ENCODE peak calls at places on chromosomes 7 and 10, in four cellular contexts. J is H1, B is GM12891, F is HepG2. D is an unnamed sample.

GRCh38 chr10:19974138-19974537 is 157.9 kb downstream of the PLXDC2 start:
- DNase-seq in J (no peak), B (no peak), F (no peak), D (no peak)

GRCh38 chr7:32518534-32519140 is 23.3 kb downstream of the AVL9 start:
- DNase-seq in F (peak; percentile 41), J (no peak), B (no peak), D (no peak)

GRCh38 chr10:79176052-79176501 is 107.3 kb downstream of the ZMIZ1 start:
- DNase-seq in F (no peak), J (no peak), B (no peak), D (no peak)

GRCh38 chr7:44978511-44979366 is at the start of gene MYO1G:
- DNase-seq in B (no peak), F (no peak), J (peak; percentile 44), D (no peak)

GRCh38 chr7:137762334-137762733 is 84.4 kb downstream of the DGKI start:
- DNase-seq in F (no peak), J (no peak), B (no peak), D (no peak)

GRCh38 chr10:86963341-86963919 is 4.9 kb upstream of the ADIRF start:
- DNase-seq in B (no peak), F (no peak), J (peak; percentile 34), D (no peak)

GRCh38 chr7:1533569-1534329 is 3.2 kb downstream of the MAFK start:
- DNase-seq in B (peak; percentile 72), F (no peak), J (no peak), D (no peak)

GRCh38 chr7:105306160-105306784 is 82.4 kb downstream of the SRPK2 start:
- DNase-seq in B (no peak), F (no peak), J (no peak), D (no peak)

GRCh38 chr10:71525102-71525501 is 128.4 kb downstream of the CDH23 start:
- DNase-seq in J (no peak), F (no peak), B (no peak), D (no peak)

GRCh38 chr7:123961731-123962130 is 36.7 kb downstream of the SPAM1 start:
- DNase-seq in B (no peak), J (no peak), F (no peak), D (no peak)

GRCh38 chr7:66699998-66700397 is 40.5 kb upstream of the RABGEF1 start:
- DNase-seq in J (no peak), F (no peak), B (no peak), D (no peak)

GRCh38 chr7:93856319-93856718 is 34.2 kb downstream of the TFPI2 start:
- DNase-seq in J (no peak), F (no peak), B (no peak), D (no peak)

GRCh38 chr10:123429631-123430257 is 236.4 kb upstream of the GPR26 start:
- DNase-seq in F (no peak), B (no peak), J (no peak), D (no peak)

GRCh38 chr7:142749218-142749993 is at the start of gene PRSS1:
- DNase-seq in J (peak; percentile 38), B (no peak), F (no peak), D (no peak)

GRCh38 chr7:1137517-1138167 is 22.4 kb downstream of the ZFAND2A start:
- DNase-seq in J (no peak), B (no peak), F (no peak), D (no peak)

GRCh38 chr10:69475433-69475830 is 24.2 kb downstream of the TSPAN15 start:
- DNase-seq in J (no peak), F (no peak), B (no peak), D (no peak)

GRCh38 chr7:123608991-123609882 is 7.6 kb downstream of the ASB15 start:
- DNase-seq in F (no peak), J (no peak), B (no peak), D (no peak)

GRCh38 chr7:91196058-91196457 is 68.2 kb upstream of the FZD1 start:
- DNase-seq in F (no peak), B (no peak), J (no peak), D (no peak)

GRCh38 chr10:74923556-74923955 is 97.2 kb downstream of the KAT6B start:
- DNase-seq in J (no peak), B (no peak), F (no peak), D (no peak)

GRCh38 chr7:49001610-49002033 is 77.3 kb downstream of the CDC14C start:
- DNase-seq in B (no peak), F (peak; percentile 20), J (peak; percentile 82), D (peak; percentile 1)

GRCh38 chr10:126465771-126466170 is 77.5 kb upstream of the ADAM12 start:
- DNase-seq in F (no peak), B (no peak), J (no peak), D (no peak)

GRCh38 chr10:58189269-58189668 is 78.4 kb downstream of the IPMK start:
- DNase-seq in B (no peak), F (no peak), J (no peak), D (no peak)

GRCh38 chr7:29851487-29851886 is 45.2 kb downstream of the WIPF3 start:
- DNase-seq in B (no peak), J (no peak), F (no peak), D (no peak)

GRCh38 chr10:119705434-119705831 is 20.4 kb upstream of the INPP5F start:
- DNase-seq in B (no peak), J (no peak), F (no peak), D (no peak)

GRCh38 chr7:64101943-64102655 is 56.9 kb downstream of the ZNF727 start:
- DNase-seq in F (no peak), B (no peak), J (no peak), D (no peak)

GRCh38 chr10:84762754-84763394 is 434.5 kb downstream of the CCSER2 start:
- DNase-seq in F (no peak), J (no peak), B (no peak), D (no peak)

GRCh38 chr7:128829391-128830166 is 627 bp upstream of the FLNC start:
- DNase-seq in F (no peak), J (no peak), B (no peak), D (no peak)

GRCh38 chr10:3887885-3888476 is 103.0 kb upstream of the KLF6 start:
- DNase-seq in B (no peak), F (no peak), J (no peak), D (peak; percentile 20)

GRCh38 chr7:74104702-74105101 is 21.1 kb downstream of the LIMK1 start:
- DNase-seq in F (no peak), B (no peak), J (no peak), D (no peak)

GRCh38 chr7:19290066-19290465 is 144.8 kb upstream of the FERD3L start:
- DNase-seq in J (no peak), B (no peak), F (no peak), D (no peak)

GRCh38 chr7:19284136-19284535 is 138.9 kb upstream of the FERD3L start:
- DNase-seq in J (no peak), F (no peak), B (no peak), D (no peak)

GRCh38 chr7:19284596-19285300 is 139.5 kb upstream of the FERD3L start:
- DNase-seq in J (no peak), F (no peak), B (no peak), D (no peak)
- TF ChIP-seq POLR2AphosphoS5 in J (no peak), F (no peak), B (no peak), D (no peak)

DNA sequence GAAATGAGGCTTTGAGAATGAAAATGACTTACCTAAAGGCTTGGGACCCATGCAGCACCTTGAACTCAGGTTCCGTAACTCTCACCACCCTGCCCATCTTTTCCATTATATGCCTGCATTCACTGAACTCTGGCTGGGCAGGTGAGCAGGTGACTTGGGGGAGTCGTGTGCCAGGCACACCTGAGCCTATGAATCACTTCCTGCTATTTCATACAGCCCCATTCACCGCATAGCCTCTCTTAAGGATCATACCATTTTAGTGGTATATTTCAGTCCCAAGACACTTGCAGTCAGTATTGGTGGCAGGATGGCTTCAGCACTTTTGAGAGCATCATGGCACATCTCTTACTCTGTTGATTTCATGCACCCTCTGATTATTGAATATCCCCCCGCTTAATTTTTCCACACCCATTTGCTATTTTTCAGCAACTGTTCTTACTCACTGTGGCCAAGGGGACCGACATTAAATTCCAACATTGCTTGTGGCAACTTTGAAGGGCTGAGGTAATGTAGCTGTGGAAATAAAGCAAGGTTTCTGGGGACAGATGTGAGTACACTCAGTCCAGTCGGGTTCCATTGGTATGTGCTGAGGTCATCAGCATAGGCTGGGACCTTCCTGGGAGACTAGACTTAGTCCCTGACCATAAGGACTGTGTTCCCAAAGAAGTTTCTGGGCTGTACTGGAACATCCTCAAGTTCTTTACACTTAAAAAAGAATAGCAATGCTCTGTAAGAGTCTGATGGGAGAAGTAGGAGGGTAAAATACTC is 39.8 kb upstream of the ZNF438 start:
- DNase-seq in B (no peak), J (no peak), F (no peak), D (no peak)
- TF ChIP-seq TAF1 in B (no peak), J (no peak), F (no peak), D (no peak)

DNA sequence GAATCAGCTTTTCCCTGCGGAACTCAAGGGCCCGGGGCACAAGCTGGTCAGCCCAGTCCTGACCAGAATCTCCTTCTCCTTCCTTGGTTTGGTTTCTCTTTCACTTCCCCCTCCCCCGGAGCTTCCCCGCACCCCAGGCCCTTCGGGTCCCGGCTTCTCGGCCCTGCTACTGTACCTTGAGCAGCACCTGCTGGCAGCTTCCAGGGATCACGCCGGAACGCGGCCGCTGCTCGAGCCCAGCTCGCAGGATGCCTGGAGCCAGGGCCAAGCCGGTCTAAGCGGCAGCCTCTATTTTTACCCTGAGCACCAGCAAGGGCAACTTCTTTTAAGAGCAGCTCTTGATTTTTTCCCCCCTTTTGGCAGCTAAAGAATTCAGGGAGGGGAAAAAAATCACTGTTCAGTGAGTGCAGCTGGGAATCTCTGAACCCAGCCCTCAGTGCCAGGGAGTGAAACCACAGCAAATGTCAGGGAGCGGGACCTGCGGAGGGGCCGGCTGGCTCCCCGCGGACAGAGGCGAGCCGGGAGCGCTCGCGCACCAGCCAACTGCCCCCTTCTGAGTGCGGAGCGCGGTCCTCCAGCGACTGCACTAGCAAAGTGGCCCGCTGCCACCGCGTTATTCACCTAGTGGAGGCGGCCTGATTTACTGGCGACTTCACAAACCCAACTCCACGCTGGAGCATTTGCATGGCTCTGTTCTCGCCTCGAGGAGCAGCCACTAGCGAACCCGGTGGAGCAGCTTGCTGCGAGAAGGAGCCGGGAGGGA is 2.4 kb upstream of the INHBA start:
- DNase-seq in J (peak; percentile 90), F (peak; percentile 55), B (peak; percentile 80), D (peak; percentile 77)
- TF ChIP-seq POLR2A in J (no peak), F (no peak), B (no peak), D (no peak)

GRCh38 chr10:10294801-10295515 is 722.7 kb upstream of the CELF2 start:
- DNase-seq in B (no peak), J (no peak), F (no peak), D (no peak)
- TF ChIP-seq POLR2AphosphoS5 in B (no peak), J (no peak), F (no peak), D (no peak)

DNA sequence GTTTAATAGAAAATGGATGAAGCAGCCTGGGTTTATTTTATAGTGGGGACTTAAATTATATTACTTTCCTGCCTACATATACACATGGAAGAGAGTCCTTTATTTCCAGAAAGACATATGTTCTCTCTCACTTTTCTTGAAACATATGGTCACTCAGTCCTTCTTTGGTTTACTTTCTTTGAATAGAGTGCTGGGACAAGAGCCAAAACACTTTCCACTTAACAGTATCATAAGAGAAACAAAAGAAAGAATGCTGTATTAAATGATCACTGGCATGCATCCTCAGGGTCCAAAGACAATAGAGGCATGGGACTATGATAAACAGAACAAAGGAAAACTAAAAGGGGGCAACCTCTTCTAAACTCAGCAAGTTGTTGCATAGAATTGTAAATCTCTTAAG is 687.4 kb downstream of the SORCS3 start:
- DNase-seq in F (no peak), B (no peak), J (no peak), D (no peak)
- TF ChIP-seq TAF1 in F (no peak), B (no peak), J (no peak), D (no peak)